ENCODE peak calls at places on chromosomes 6 and 20, in six cellular contexts. U is right lobe of liver, W is uterus, P is esophagus squamous epithelium, C is Peyer's patch, E is ovary. V is an unnamed sample.

GRCh38 chr6:45658958-45659357 is 281.2 kb upstream of the SUPT3H start:
- DNase-seq in U (no peak), W (no peak), P (no peak), C (no peak), E (no peak), V (no peak)

GRCh38 chr6:117449549-117450439 is 24.1 kb upstream of the ROS1 start:
- DNase-seq in U (no peak), W (peak; percentile 53), P (no peak), C (no peak), E (peak; percentile 39), V (no peak)

GRCh38 chr6:15974817-15975216 is 154.1 kb upstream of the MYLIP start:
- DNase-seq in U (no peak), W (no peak), P (no peak), C (no peak), E (no peak), V (no peak)

GRCh38 chr20:13277663-13278295 is 56.7 kb downstream of the ISM1 start:
- DNase-seq in U (no peak), W (no peak), P (no peak), C (no peak), E (no peak), V (no peak)

GRCh38 chr6:168007592-168008338 is 10.3 kb downstream of the KIF25 start:
- DNase-seq in U (no peak), W (no peak), P (no peak), C (no peak), E (no peak), V (no peak)

GRCh38 chr20:19802492-19803158 is 44.6 kb downstream of the RIN2 start:
- DNase-seq in U (peak; percentile 37), W (no peak), P (no peak), C (peak; percentile 52), E (no peak), V (peak; percentile 10)

GRCh38 chr6:4853349-4853748 is 77.1 kb downstream of the CDYL start:
- DNase-seq in U (no peak), W (no peak), P (no peak), C (no peak), E (no peak), V (no peak)

GRCh38 chr20:5109276-5109675 is 10.5 kb downstream of the PCNA start:
- DNase-seq in U (no peak), W (no peak), P (no peak), C (no peak), E (no peak), V (no peak)

GRCh38 chr6:141117869-141118268 is 1014.9 kb upstream of the GJE1 start:
- DNase-seq in U (no peak), W (no peak), P (no peak), C (no peak), E (no peak), V (no peak)

DNA sequence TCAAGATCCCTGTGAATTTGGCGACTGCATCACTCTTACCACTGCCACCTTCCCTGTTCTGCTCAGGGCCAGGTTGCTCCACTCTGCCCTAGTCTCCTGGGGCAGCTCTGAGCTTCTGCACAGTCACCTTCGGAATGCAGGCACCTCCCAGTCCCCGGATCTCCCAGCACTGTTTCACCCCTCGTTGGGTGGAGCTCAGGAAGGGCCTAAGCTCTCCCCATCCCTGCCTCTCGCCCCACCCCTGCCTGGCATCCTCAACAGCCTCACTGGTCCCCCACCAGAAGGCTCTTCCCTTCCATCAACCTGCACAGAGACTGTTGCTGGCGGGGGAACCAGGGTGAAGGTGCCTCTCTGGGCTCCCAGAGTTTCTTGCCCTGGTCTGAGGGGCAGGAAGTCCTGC is 46.2 kb downstream of the YTHDF1 start:
- DNase-seq in U (no peak), W (no peak), P (no peak), C (no peak), E (no peak), V (no peak)
- TF ChIP-seq POLR2A in U (no peak), W (no peak), P (no peak), C (no peak), E (no peak), V (no peak)

GRCh38 chr20:38537176-38537575 is 43.8 kb upstream of the ADIG start:
- DNase-seq in U (no peak), W (no peak), P (no peak), C (no peak), E (no peak), V (no peak)

GRCh38 chr20:38534756-38535155 is 46.2 kb upstream of the ADIG start:
- DNase-seq in U (no peak), W (no peak), P (no peak), C (no peak), E (no peak), V (no peak)

GRCh38 chr20:38542994-38543906 is 37.7 kb upstream of the ADIG start:
- DNase-seq in U (no peak), W (no peak), P (no peak), C (no peak), E (no peak), V (no peak)

GRCh38 chr20:38536310-38536709 is 44.7 kb upstream of the ADIG start:
- DNase-seq in U (no peak), W (no peak), P (no peak), C (no peak), E (no peak), V (no peak)

GRCh38 chr20:38538789-38539188 is 42.2 kb upstream of the ADIG start:
- DNase-seq in U (no peak), W (no peak), P (no peak), C (no peak), E (no peak), V (no peak)
- H3K27ac ChIP-seq in U (no peak overlapping the region), W (no peak overlapping the region), P (no peak overlapping the region), C (no peak overlapping the region), E (no peak overlapping the region), V (no peak overlapping the region)

GRCh38 chr6:116412270-116412669 is 41.5 kb downstream of the DSE start:
- DNase-seq in U (no peak), W (no peak), P (no peak), C (no peak), E (no peak), V (peak; percentile 66)

GRCh38 chr6:116410945-116411623 is 40.3 kb downstream of the DSE start:
- DNase-seq in U (no peak), W (no peak), P (no peak), C (no peak), E (no peak), V (no peak)

GRCh38 chr6:116406678-116407345 is 36.1 kb downstream of the DSE start:
- DNase-seq in U (no peak), W (no peak), P (no peak), C (no peak), E (no peak), V (no peak)

GRCh38 chr6:116408476-116408875 is 37.7 kb downstream of the DSE start:
- DNase-seq in U (no peak), W (no peak), P (no peak), C (no peak), E (no peak), V (no peak)

GRCh38 chr6:116409756-116410155 is 39.0 kb downstream of the DSE start:
- DNase-seq in U (no peak), W (no peak), P (no peak), C (no peak), E (no peak), V (no peak)
- TF ChIP-seq POLR2A in U (no peak), W (no peak), P (no peak), C (no peak), E (no peak), V (no peak)

GRCh38 chr6:161869491-161869890 is 595.6 kb upstream of the AGPAT4 start:
- DNase-seq in U (no peak), W (no peak), P (no peak), C (no peak), E (no peak), V (no peak)
- H3K27ac ChIP-seq in U (no peak overlapping the region), W (no peak overlapping the region), P (no peak overlapping the region), C (no peak overlapping the region), E (no peak overlapping the region), V (no peak overlapping the region)

GRCh38 chr20:52493177-52493711 is 301.7 kb upstream of the ZFP64 start:
- DNase-seq in U (no peak), W (no peak), P (no peak), C (no peak), E (no peak), V (no peak)
- TF ChIP-seq POLR2A in U (no peak), W (no peak), P (no peak), C (no peak), E (no peak), V (no peak)